ENCODE peak calls at places on chromosomes 1 and 21, in eight cellular contexts. G, H, F, L, B, X, E and O are unnamed samples.

GRCh38 chr21:46183910-46184624 is at the start of gene SPATC1L:
- DNase-seq in L (peak), B (peak), H (no peak), F (peak), E (peak), X (peak), G (peak), O (peak)

GRCh38 chr1:183227963-183228649 is 42.0 kb downstream of the LAMC2 start:
- DNase-seq in F (peak), E (no peak), H (peak), L (peak), G (peak), B (no peak), X (peak), O (no peak)

GRCh38 chr21:18147678-18148077 is 97.0 kb upstream of the CHODL start:
- DNase-seq in F (no peak), L (no peak), B (no peak), G (no peak), H (no peak), X (no peak), E (no peak), O (no peak)

GRCh38 chr1:119163396-119163795 is 22.9 kb upstream of the WARS2 start:
- DNase-seq in G (no peak), B (no peak), L (no peak), F (no peak), H (no peak), E (no peak), X (no peak), O (no peak)

GRCh38 chr1:16980473-16981268 is at the start of gene MFAP2:
- DNase-seq in G (no peak), H (peak), B (no peak), F (peak), X (no peak), E (no peak), L (peak), O (peak)

GRCh38 chr1:227809026-227809425 is 6.4 kb upstream of the PRSS38 start:
- DNase-seq in H (no peak), G (no peak), F (no peak), X (no peak), L (no peak), B (no peak), E (no peak), O (no peak)

GRCh38 chr21:33988237-33988835 is 72.7 kb upstream of the ATP5PO start:
- DNase-seq in H (no peak), L (no peak), X (no peak), E (no peak), G (no peak), F (no peak), B (no peak), O (no peak)

GRCh38 chr1:193216920-193217319 is 30.5 kb upstream of the B3GALT2 start:
- DNase-seq in E (peak), X (peak), F (peak), B (no peak), L (peak), G (no peak), H (no peak), O (no peak)

GRCh38 chr1:213399695-213400094 is 348.7 kb downstream of the RPS6KC1 start:
- DNase-seq in F (no peak), H (no peak), E (no peak), L (no peak), G (no peak), B (no peak), X (no peak), O (no peak)

GRCh38 chr1:209038316-209038715 is 545.2 kb upstream of the CAMK1G start:
- DNase-seq in F (no peak), G (no peak), H (no peak), E (no peak), L (no peak), B (no peak), X (no peak), O (no peak)

GRCh38 chr21:39094847-39095525 is 88.3 kb downstream of the PSMG1 start:
- DNase-seq in E (no peak), X (no peak), L (peak), B (peak), G (no peak), H (no peak), F (no peak), O (no peak)

GRCh38 chr1:94463765-94464330 is 45.7 kb downstream of the ABCD3 start:
- DNase-seq in G (no peak), H (no peak), E (peak), L (peak), F (no peak), X (no peak), B (peak), O (no peak)

GRCh38 chr1:230276401-230276800 is 149.7 kb downstream of the PGBD5 start:
- DNase-seq in E (no peak), F (peak), G (peak), B (no peak), H (no peak), L (no peak), X (no peak), O (no peak)

GRCh38 chr21:45344576-45344975 is 56.9 kb upstream of the POFUT2 start:
- DNase-seq in L (no peak), X (no peak), F (no peak), G (no peak), H (no peak), E (no peak), B (no peak), O (no peak)

GRCh38 chr1:182575540-182576149 is 13.4 kb downstream of the RNASEL start:
- DNase-seq in H (no peak), B (no peak), L (peak), E (no peak), X (no peak), F (no peak), G (no peak), O (no peak)

GRCh38 chr1:193799948-193800690 is 613.7 kb upstream of the B3GALT2 start:
- DNase-seq in H (no peak), L (no peak), B (no peak), E (no peak), G (no peak), F (no peak), X (no peak), O (no peak)

GRCh38 chr1:40651138-40651857 is 14.2 kb downstream of the RIMS3 start:
- DNase-seq in L (no peak), X (no peak), G (peak), B (no peak), H (no peak), F (no peak), E (no peak), O (no peak)

GRCh38 chr21:33265664-33266049 is 510 bp upstream of the IL10RB start:
- DNase-seq in G (peak), L (no peak), X (no peak), H (no peak), F (no peak), E (peak), B (no peak), O (peak)

GRCh38 chr1:50658421-50659076 is 235.3 kb upstream of the DMRTA2 start:
- DNase-seq in B (peak), X (no peak), G (no peak), E (no peak), L (peak), F (no peak), H (no peak), O (no peak)

GRCh38 chr1:108190686-108191416 is 9.3 kb downstream of the SLC25A24 start:
- DNase-seq in H (no peak), L (peak), E (no peak), G (no peak), B (no peak), X (no peak), F (no peak), O (no peak)

GRCh38 chr1:22291057-22291456 is 148.2 kb upstream of the WNT4 start:
- DNase-seq in B (no peak), G (no peak), X (no peak), E (no peak), H (no peak), F (no peak), L (no peak), O (no peak)

GRCh38 chr1:206691604-206692003 is 6.9 kb downstream of the MAPKAPK2 start:
- DNase-seq in H (no peak), G (peak), X (peak), F (no peak), B (no peak), L (peak), E (no peak), O (no peak)

GRCh38 chr1:206706298-206706791 is 21.6 kb downstream of the MAPKAPK2 start:
- DNase-seq in E (no peak), X (peak), F (no peak), B (peak), L (peak), G (no peak), H (no peak), O (no peak)

GRCh38 chr1:168256164-168256563 is 24.5 kb upstream of the TBX19 start:
- DNase-seq in G (no peak), X (no peak), E (no peak), B (no peak), H (no peak), L (no peak), F (no peak), O (no peak)

GRCh38 chr1:28632560-28632959 is 10.3 kb downstream of the TAF12 start:
- DNase-seq in G (no peak), B (no peak), F (no peak), X (no peak), E (no peak), H (no peak), L (no peak), O (no peak)

GRCh38 chr1:233085566-233085965 is 135.2 kb downstream of the NTPCR start:
- DNase-seq in L (peak), H (no peak), F (no peak), X (no peak), E (no peak), G (no peak), B (no peak), O (no peak)

GRCh38 chr1:62057230-62057629 is 137.4 kb upstream of the L1TD1 start:
- DNase-seq in H (no peak), X (no peak), B (no peak), F (no peak), E (no peak), L (no peak), G (no peak), O (no peak)

GRCh38 chr1:55559111-55559510 is 343.9 kb upstream of the USP24 start:
- DNase-seq in X (no peak), B (no peak), L (peak), E (no peak), F (no peak), G (no peak), H (no peak), O (no peak)

GRCh38 chr1:168629466-168629865 is 53.1 kb downstream of the XCL1 start:
- DNase-seq in L (no peak), E (no peak), F (no peak), H (no peak), X (no peak), G (no peak), B (no peak), O (no peak)

GRCh38 chr1:91650764-91651163 is 150.1 kb downstream of the CDC7 start:
- DNase-seq in F (no peak), X (peak), B (peak), L (peak), E (no peak), G (peak), H (no peak), O (no peak)

GRCh38 chr1:229947968-229948367 is 119.1 kb upstream of the GALNT2 start:
- DNase-seq in L (peak), F (no peak), G (no peak), X (no peak), B (no peak), H (no peak), E (no peak), O (no peak)

GRCh38 chr1:225754940-225755635 is 22.5 kb upstream of the SRP9 start:
- DNase-seq in X (peak), G (peak), E (no peak), L (peak), F (no peak), B (peak), H (no peak), O (no peak)

GRCh38 chr1:19622204-19622603 is 21.9 kb upstream of the NBL1 start:
- DNase-seq in L (peak), G (no peak), X (no peak), F (no peak), E (no peak), B (no peak), H (no peak), O (no peak)

GRCh38 chr21:45432575-45433255 is 27.8 kb downstream of the COL18A1 start:
- DNase-seq in E (no peak), B (no peak), F (no peak), X (no peak), G (no peak), L (peak), H (no peak), O (no peak)

GRCh38 chr1:235649722-235650163 is at the start of gene GNG4:
- DNase-seq in G (no peak), L (no peak), F (peak), X (no peak), E (no peak), B (no peak), H (peak), O (peak)

GRCh38 chr1:16111771-16112557 is 38.5 kb upstream of the FAM131C start:
- DNase-seq in G (no peak), B (peak), L (peak), F (no peak), X (no peak), E (no peak), H (no peak), O (no peak)

GRCh38 chr1:85109475-85109874 is 61.2 kb upstream of the MCOLN3 start:
- DNase-seq in B (peak), G (peak), L (peak), H (peak), F (peak), X (peak), E (no peak), O (no peak)

GRCh38 chr1:56327195-56327594 is 252.2 kb downstream of the PLPP3 start:
- DNase-seq in H (no peak), L (no peak), F (no peak), B (no peak), X (no peak), G (no peak), E (no peak), O (no peak)

GRCh38 chr1:67648582-67649326 is 36.2 kb upstream of the GADD45A start:
- DNase-seq in B (no peak), G (no peak), X (no peak), H (no peak), L (no peak), F (peak), E (no peak), O (no peak)
- TF ChIP-seq CTCF in B (no peak), G (no peak), X (no peak), H (no peak), L (no peak), F (no peak), E (peak), O (no peak)

DNA sequence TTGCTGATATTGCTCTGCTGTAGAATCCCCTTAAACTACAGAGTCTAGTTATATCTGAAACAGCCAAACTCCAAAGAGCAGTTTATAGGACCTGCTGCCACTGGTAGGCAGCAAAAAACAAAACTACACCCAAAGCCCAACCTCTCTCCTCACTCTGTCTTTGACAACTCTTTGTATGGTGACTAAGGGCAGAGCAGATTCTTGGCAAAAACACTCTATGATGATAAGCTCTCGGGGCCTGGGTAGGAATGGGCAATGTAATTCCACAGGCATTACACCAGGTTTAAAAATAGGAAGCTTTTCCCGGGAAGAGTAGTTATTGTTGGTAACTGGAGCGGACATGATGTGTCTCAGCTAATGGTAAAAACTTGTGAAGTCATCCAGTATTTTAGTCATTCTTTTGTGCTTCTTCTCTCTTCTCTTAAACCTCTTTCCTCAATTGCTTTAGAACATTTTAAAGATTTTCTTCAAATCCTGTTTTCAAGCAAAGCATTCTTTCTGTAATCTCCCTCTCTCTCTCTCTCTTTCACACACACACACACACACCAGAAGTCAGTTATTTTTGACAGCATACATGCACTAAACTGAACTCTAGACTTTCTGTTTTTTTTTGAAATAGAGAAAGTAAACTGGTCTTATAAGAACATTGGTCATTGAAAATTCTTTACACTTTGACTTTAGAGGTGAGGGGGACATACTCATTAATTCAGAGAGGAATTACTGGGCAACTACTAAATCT is 193.5 kb downstream of the PAPPA2 start:
- DNase-seq in L (peak), G (no peak), F (no peak), B (peak), E (no peak), H (no peak), X (no peak), O (no peak)
- TF ChIP-seq CTCF in L (no peak), G (no peak), F (no peak), B (peak), E (no peak), H (no peak), X (peak), O (no peak)

GRCh38 chr1:196355206-196355786 is 252.9 kb downstream of the KCNT2 start:
- DNase-seq in E (no peak), L (peak), H (no peak), F (no peak), G (no peak), B (peak), X (no peak), O (no peak)
- TF ChIP-seq CTCF in E (peak), L (peak), H (peak), F (no peak), G (no peak), B (peak), X (peak), O (peak)

DNA sequence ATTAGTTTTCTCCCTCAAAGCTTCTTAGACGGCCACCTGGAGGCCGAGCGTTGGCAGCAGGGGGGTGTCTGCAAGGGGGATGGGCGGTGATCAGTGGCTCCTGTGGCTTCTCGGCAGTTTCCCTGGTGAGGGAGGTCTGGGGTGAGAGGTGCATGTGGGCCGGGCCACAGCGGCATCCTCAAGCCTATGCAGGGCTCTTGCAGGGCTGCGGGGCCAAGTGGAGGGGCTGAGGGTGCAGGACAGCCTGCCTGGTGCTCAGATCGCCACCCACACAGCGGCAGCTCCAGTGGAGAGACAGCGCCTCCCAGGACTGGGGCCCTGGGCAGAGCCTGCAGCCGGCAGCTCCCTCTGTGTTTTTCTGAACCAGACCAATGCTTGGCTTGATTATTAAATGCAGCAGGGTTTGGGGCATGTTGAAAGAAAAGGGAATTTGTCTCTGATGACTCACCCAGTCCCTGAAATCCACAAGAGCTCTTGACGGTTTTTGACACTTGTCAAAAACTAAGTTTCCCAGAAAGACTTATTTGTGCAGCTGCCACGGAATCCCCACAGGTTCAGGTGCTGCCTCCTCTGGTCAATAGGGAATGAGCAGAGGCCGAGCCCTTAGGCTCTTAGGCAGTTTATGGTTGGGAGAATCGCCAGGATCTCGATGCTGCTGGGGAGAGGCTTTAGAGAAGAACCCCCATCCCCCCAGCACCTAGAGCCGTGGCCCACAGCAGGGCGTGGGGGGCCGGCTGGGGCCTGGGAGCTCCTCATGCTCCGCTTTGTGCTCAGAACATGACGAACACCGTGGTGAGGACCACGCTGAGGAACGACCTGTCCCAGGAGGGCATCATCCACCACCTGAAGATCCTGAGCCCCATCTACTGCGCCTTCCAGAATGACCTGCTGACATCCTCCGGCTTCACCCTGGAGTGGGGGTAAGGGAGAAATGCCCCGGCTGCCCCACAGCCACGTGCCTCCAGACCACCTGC is 54.7 kb downstream of the UMODL1 start:
- DNase-seq in X (no peak), L (peak), E (no peak), F (peak), G (no peak), B (no peak), H (no peak), O (no peak)
- TF ChIP-seq CTCF in X (no peak), L (peak), E (peak), F (no peak), G (no peak), B (peak), H (peak), O (peak)

GRCh38 chr1:161766102-161766981 is at the start of gene ATF6:
- DNase-seq in L (peak), E (peak), F (peak), H (peak), G (peak), X (peak), B (peak), O (peak)
- TF ChIP-seq CTCF in L (no peak), E (no peak), F (no peak), H (no peak), G (no peak), X (no peak), B (no peak), O (no peak)

GRCh38 chr1:200304146-200304545 is 105.7 kb downstream of the ZNF281 start:
- DNase-seq in G (no peak), L (no peak), E (no peak), X (no peak), H (no peak), F (no peak), B (no peak), O (no peak)

GRCh38 chr1:200299571-200299970 is 110.3 kb downstream of the ZNF281 start:
- DNase-seq in B (no peak), L (no peak), H (no peak), E (no peak), X (no peak), F (no peak), G (no peak), O (no peak)

GRCh38 chr1:200301152-200301551 is 108.7 kb downstream of the ZNF281 start:
- DNase-seq in B (no peak), G (no peak), H (no peak), E (no peak), X (no peak), L (no peak), F (no peak), O (no peak)

GRCh38 chr1:200302893-200303250 is 107.0 kb downstream of the ZNF281 start:
- DNase-seq in F (peak), B (no peak), L (peak), X (peak), G (peak), H (no peak), E (no peak), O (no peak)

DNA sequence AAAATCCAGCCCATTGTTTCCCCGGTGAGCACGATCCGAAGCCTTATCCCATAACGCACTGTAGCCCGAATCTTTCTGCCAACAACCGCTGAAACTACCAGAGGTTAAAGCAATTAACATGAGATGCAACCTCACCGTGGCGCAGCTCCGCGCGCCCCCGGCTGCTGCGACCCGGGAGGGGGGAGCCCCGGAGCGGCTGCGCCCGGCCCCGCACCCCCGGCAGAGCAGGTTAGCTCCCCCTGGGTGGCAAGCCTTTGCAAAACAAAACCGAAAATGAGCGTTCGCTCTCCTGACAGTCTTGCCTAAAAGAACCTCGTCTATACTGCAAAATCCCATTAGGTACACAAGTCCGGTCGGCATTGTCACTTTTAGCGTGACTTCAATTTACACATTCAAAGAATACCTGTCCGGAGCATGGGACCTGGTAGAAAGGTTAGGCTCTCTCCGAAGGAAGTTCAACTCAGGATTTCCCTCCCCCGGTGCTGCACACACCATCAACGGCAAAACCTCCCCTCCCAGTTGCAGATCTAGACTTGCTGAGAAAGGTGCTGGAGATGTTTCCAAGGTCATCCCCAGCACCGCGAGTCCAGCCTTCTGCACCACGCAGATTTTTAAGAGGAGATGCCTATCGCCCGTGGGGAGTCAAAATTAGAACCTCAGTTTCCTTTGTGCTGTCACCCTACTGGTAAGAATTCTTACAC is 107.5 kb downstream of the ZNF281 start:
- DNase-seq in G (peak), E (no peak), F (peak), X (peak), L (peak), B (no peak), H (peak), O (no peak)
- TF ChIP-seq CTCF in G (no peak), E (no peak), F (no peak), X (peak), L (peak), B (peak), H (peak), O (no peak)